ENCODE peak calls at places on chromosomes 16 and 17, in four cellular contexts. H is kidney; E is CD8-positive, alpha-beta memory T cell; Z is upper lobe of right lung. A is an unnamed sample.

GRCh38 chr17:80984749-80985148 is 6.9 kb upstream of the CHMP6 start:
- DNase-seq in H (no peak), E (no peak), Z (no peak), A (no peak)

GRCh38 chr16:50939356-50939755 is 197.5 kb downstream of the CYLD start:
- DNase-seq in H (no peak), E (no peak), Z (no peak), A (no peak)

GRCh38 chr16:81940781-81941560 is 70.3 kb downstream of the SDR42E1 start:
- DNase-seq in H (no peak), E (no peak), Z (no peak), A (peak; percentile 25)

GRCh38 chr16:54289242-54290051 is 2.9 kb upstream of the IRX3 start:
- DNase-seq in H (peak; percentile 71), E (no peak), Z (no peak), A (no peak)

GRCh38 chr17:16917995-16918394 is 53.9 kb downstream of the TNFRSF13B start:
- DNase-seq in H (no peak), E (no peak), Z (peak; percentile 82), A (no peak)

GRCh38 chr17:54256530-54256929 is 433.8 kb downstream of the KIF2B start:
- DNase-seq in H (no peak), E (no peak), Z (no peak), A (no peak)

GRCh38 chr16:47016700-47017133 is 43.2 kb upstream of the DNAJA2 start:
- DNase-seq in H (no peak), E (no peak), Z (no peak), A (no peak)

GRCh38 chr17:290626-291025 is 62.0 kb downstream of the RPH3AL start:
- DNase-seq in H (peak; percentile 49), E (peak; percentile 9), Z (peak; percentile 27), A (no peak)

GRCh38 chr16:19804538-19805323 is 79.9 kb downstream of the GPRC5B start:
- DNase-seq in H (peak; percentile 88), E (no peak), Z (no peak), A (peak; percentile 35)

GRCh38 chr17:2721603-2722002 is 10.0 kb upstream of the CLUH start:
- DNase-seq in H (no peak), E (no peak), Z (no peak), A (no peak)

GRCh38 chr17:32475258-32475657 is 11.5 kb upstream of the CDK5R1 start:
- DNase-seq in H (no peak), E (no peak), Z (no peak), A (no peak)

GRCh38 chr16:82236875-82237274 is 66.9 kb upstream of the MPHOSPH6 start:
- DNase-seq in H (no peak), E (no peak), Z (no peak), A (no peak)

GRCh38 chr16:12255919-12256665 is 279.6 kb downstream of the SNX29 start:
- DNase-seq in H (no peak), E (no peak), Z (no peak), A (no peak)

GRCh38 chr17:81510798-81511549 is 1.6 kb downstream of the ACTG1 start:
- DNase-seq in H (peak; percentile 82), E (peak; percentile 70), Z (no peak), A (peak; percentile 57)

GRCh38 chr16:1327619-1327947 is 5.9 kb upstream of the BAIAP3 start:
- DNase-seq in H (no peak), E (no peak), Z (no peak), A (no peak)

GRCh38 chr16:84608281-84608680 is 9.6 kb downstream of the COTL1 start:
- DNase-seq in H (no peak), E (peak; percentile 77), Z (no peak), A (no peak)

GRCh38 chr17:77735341-77736206 is 222.9 kb upstream of the TNRC6C start:
- DNase-seq in H (no peak), E (no peak), Z (peak; percentile 85), A (no peak)

GRCh38 chr16:50559342-50559741 is 11.1 kb downstream of the NKD1 start:
- DNase-seq in H (no peak), E (no peak), Z (no peak), A (no peak)

GRCh38 chr16:73212431-73212830 is 164.5 kb upstream of the ZFHX3 start:
- DNase-seq in H (no peak), E (no peak), Z (no peak), A (no peak)

GRCh38 chr17:33905338-33905800 is 349.7 kb upstream of the CCL2 start:
- DNase-seq in H (no peak), E (no peak), Z (no peak), A (no peak)

GRCh38 chr17:69175812-69176517 is 34.3 kb upstream of the ABCA6 start:
- DNase-seq in H (no peak), E (no peak), Z (no peak), A (no peak)

GRCh38 chr17:33888455-33888854 is 366.6 kb upstream of the CCL2 start:
- DNase-seq in H (no peak), E (no peak), Z (no peak), A (no peak)

GRCh38 chr17:21365016-21365415 is 11.1 kb upstream of the KCNJ12 start:
- DNase-seq in H (peak; percentile 52), E (no peak), Z (no peak), A (no peak)

GRCh38 chr16:80899804-80900592 is 95.6 kb upstream of the CDYL2 start:
- DNase-seq in H (peak; percentile 93), E (no peak), Z (peak; percentile 79), A (no peak)

GRCh38 chr16:87393680-87394055 is 1.5 kb downstream of the MAP1LC3B start:
- DNase-seq in H (no peak), E (no peak), Z (no peak), A (no peak)

GRCh38 chr16:87391324-87391949 is 699 bp upstream of the MAP1LC3B start:
- DNase-seq in H (peak; percentile 92), E (no peak), Z (peak; percentile 92), A (no peak)

GRCh38 chr16:87391950-87392822 is at the start of gene MAP1LC3B:
- DNase-seq in H (peak; percentile 99), E (peak; percentile 98), Z (peak; percentile 99), A (peak; percentile 95)

GRCh38 chr16:87392823-87393679 is 915 bp downstream of the MAP1LC3B start:
- DNase-seq in H (peak; percentile 87), E (peak; percentile 61), Z (peak; percentile 82), A (peak; percentile 51)

GRCh38 chr16:87395181-87395842 is 3.2 kb downstream of the MAP1LC3B start:
- DNase-seq in H (no peak), E (no peak), Z (no peak), A (no peak)
- H3K27ac ChIP-seq in H (no peak overlapping the region), E (no peak overlapping the region), Z (no peak overlapping the region), A (no peak overlapping the region)

GRCh38 chr17:66538776-66539175 is 236.4 kb downstream of the PRKCA start:
- DNase-seq in H (no peak), E (no peak), Z (no peak), A (no peak)

GRCh38 chr17:66537518-66537917 is 235.1 kb downstream of the PRKCA start:
- DNase-seq in H (no peak), E (no peak), Z (no peak), A (no peak)

GRCh38 chr17:66541461-66542182 is 239.2 kb downstream of the PRKCA start:
- DNase-seq in H (no peak), E (no peak), Z (no peak), A (no peak)

GRCh38 chr17:66542183-66542966 is 240.0 kb downstream of the PRKCA start:
- DNase-seq in H (no peak), E (no peak), Z (no peak), A (no peak)

DNA sequence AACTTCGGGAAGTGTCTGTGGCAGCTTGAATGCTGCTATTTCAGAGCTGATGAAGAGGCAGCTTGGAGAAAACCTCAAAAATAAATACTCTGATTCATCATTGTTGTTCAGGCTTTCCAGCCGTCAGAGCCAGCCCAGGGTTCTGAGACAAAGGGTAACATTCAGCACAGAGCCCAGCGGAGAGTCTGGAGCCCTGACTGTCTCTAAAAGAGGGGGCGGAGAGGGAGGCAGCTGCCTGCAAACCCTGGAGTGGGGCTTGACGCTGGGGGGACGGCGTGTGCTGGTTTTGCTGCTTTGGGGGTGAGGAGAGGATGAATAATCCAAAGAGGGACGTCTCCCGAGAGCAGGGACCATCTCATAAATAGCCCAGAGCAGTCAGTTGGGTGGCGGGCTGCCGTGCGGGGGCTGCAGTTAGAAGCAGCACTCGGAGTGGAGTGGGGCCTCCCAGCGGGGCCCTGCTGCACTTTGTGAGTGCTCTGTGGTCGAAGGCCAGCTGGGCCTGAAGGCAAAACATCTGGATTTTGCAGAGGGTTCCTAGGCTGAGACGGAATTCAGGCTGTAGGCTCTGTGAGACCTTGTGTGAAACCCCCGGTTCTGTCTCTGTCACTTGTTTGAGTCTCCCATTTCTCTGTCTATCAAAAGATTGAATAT is 237.8 kb downstream of the PRKCA start:
- DNase-seq in H (peak; percentile 83), E (no peak), Z (no peak), A (no peak)
- H3K4me3 ChIP-seq in H (no peak overlapping the region), E (no peak overlapping the region), Z (no peak overlapping the region), A (no peak overlapping the region)

DNA sequence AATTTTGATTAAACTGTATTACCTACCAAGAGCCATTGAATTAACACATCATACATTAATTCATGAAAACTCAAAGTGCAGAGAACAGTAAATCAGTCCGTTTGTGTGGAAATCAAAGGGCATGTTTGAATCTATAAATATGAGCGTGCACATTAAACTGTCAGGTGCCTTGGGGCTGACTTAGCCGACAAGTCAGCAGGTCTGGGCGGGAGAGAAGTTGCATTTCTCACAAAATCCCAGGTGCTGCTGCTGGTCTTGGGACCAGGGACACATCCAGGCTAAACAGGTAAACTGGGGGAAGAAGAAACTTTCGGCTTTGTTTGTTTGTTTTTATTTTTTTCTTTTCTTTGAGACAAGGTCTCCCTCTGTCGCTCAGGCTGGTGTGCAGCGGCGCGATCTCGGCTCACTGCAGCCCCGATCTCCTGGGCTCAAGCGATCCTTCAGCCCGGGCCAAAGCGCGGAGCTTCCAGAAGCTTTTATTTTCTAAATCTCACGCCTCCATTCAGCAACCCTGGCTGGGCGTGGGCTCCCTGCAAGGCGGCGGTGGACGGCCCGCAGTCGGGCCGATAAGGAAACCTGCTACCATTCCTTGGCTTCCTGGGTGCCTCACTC is 213.9 kb downstream of the MRTFB start:
- DNase-seq in H (peak; percentile 86), E (no peak), Z (peak; percentile 86), A (no peak)
- H3K27ac ChIP-seq in H (peak overlapping the region; percentile 65), E (peak overlapping the region; percentile 62), Z (peak overlapping the region; percentile 86), A (peak overlapping the region; percentile 69)

DNA sequence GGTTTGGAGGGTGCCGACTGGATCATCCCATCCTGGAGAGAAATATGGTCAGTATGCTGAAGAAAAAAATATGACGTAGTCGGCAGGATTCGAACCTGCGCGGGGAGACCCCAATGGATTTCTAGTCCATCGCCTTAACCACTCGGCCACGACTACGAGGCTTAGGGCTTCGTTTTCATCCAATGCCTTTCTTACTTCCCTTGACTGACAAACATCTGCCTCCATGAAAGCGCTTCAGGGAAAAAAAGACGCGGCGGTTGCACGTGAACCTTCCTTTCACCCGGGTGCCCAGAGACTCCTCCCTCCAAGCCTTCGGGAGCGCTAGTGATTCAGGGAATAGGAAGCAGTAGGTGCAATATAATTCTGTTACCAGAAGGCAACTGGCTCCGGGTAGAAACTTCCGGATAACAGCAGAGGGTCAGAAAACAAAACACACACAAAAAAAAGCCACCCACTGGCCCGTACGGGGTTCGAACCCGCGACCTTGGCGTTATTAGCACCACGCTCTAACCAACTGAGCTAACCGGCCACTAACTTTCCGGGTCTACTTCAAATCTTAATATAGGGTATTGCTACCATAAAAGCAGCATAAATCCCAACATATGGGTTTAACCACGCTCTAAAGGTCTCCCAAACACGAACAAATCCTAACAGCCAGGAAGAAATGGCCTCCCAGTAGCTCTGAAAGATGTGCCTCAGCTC is 16.3 kb upstream of the AURKB start:
- DNase-seq in H (peak; percentile 90), E (peak; percentile 50), Z (peak; percentile 69), A (peak; percentile 66)
- H3K4me3 ChIP-seq in H (peak overlapping the region; percentile 29), E (peak overlapping the region; percentile 40), Z (peak overlapping the region; percentile 32), A (no peak overlapping the region)

A was measured in naive thymus-derived CD4-positive, alpha-beta T cell.